ENCODE peak calls at places on chromosome 16, in four cellular contexts. G is fibroblast of the aortic adventitia, N is ascending aorta, J is heart left ventricle. B is an unnamed sample.

GRCh38 chr16:69620564-69620963 is 54.8 kb downstream of the NFAT5 start:
- DNase-seq in G (peak), N (no peak), J (no peak), B (no peak)

GRCh38 chr16:27366687-27367462 is 35.1 kb upstream of the IL21R start:
- DNase-seq in G (no peak), N (no peak), J (no peak), B (no peak)

GRCh38 chr16:4315185-4316102 is at the start of gene GLIS2:
- DNase-seq in G (peak), N (no peak), J (peak), B (peak)

GRCh38 chr16:1097800-1098199 is 1.8 kb upstream of the C1QTNF8 start:
- DNase-seq in G (no peak), N (peak), J (peak), B (no peak)

GRCh38 chr16:71214771-71215381 is 15.6 kb downstream of the HYDIN start:
- DNase-seq in G (peak), N (no peak), J (no peak), B (no peak)

GRCh38 chr16:69929480-69929879 is 21.7 kb upstream of the CLEC18A start:
- DNase-seq in G (no peak), N (no peak), J (no peak), B (no peak)

GRCh38 chr16:30354423-30355143 is 525 bp downstream of the CD2BP2 start:
- DNase-seq in G (peak), N (no peak), J (peak), B (peak)

GRCh38 chr16:1093284-1094123 is 2.5 kb downstream of the C1QTNF8 start:
- DNase-seq in G (no peak), N (no peak), J (no peak), B (no peak)

GRCh38 chr16:87550510-87550961 is 51.8 kb upstream of the JPH3 start:
- DNase-seq in G (no peak), N (no peak), J (peak), B (peak)

GRCh38 chr16:56634715-56635440 is 2.4 kb downstream of the MT1M start:
- DNase-seq in G (no peak), N (no peak), J (no peak), B (no peak)

GRCh38 chr16:28140788-28141618 is 70.8 kb downstream of the XPO6 start:
- DNase-seq in G (no peak), N (no peak), J (no peak), B (peak)

GRCh38 chr16:27449434-27450188 is 47.6 kb downstream of the IL21R start:
- DNase-seq in G (no peak), N (no peak), J (no peak), B (peak)

GRCh38 chr16:3434373-3434772 is 8.9 kb downstream of the ZNF597 start:
- DNase-seq in G (no peak), N (no peak), J (no peak), B (no peak)

GRCh38 chr16:22670551-22670970 is 143.4 kb upstream of the HS3ST2 start:
- DNase-seq in G (no peak), N (no peak), J (no peak), B (peak)

GRCh38 chr16:57266531-57267268 is 17.8 kb downstream of the PLLP start:
- DNase-seq in G (no peak), N (no peak), J (no peak), B (peak)

GRCh38 chr16:3144331-3144881 is 9.6 kb downstream of the ZNF213 start:
- DNase-seq in G (no peak), N (no peak), J (no peak), B (no peak)

DNA sequence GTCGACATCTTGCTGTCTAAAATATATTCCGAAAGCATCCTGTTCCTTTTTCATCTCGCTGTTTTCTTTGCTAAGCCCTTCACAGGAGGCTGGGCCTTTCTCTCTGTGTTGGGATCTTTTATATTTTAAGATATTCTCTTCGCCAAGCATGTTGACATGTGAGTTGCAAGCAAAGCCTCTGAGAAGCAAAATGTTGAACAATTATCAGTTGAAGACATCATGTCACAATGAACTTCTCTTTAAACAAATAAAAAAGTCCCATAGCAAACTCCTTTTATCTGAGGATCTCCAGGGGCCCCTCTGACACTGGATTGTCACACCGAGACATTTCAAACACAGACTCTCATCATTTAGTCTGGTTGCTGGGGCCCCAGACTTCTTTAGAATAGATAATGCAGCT is 497.0 kb downstream of the XYLT1 start:
- DNase-seq in G (no peak), N (no peak), J (no peak), B (no peak)
- TF ChIP-seq CTCF in G (no peak), N (no peak), J (no peak), B (no peak)

DNA sequence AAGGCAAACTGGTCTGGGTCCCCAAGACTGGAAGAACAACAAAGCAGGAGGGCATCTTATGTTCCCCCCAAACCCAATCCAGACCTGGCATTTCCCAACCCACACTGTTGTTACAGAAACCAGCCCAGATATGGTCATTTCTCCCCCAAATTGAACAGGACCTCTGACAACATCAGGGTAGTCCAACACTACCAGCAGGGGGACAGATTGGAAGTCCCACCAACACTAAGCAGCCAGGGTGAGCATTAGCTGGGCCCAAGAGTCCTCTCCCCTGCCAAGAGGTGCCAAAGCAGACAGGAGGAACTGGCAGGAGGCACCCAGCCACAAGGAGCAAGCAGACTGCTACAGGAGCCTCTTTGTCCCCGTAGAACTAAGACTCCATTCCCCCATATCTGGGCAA is 29.3 kb upstream of the CNEP1R1 start:
- DNase-seq in G (no peak), N (no peak), J (no peak), B (no peak)
- TF ChIP-seq CTCF in G (no peak), N (no peak), J (no peak), B (no peak)

GRCh38 chr16:18796377-18796776 is 5.0 kb downstream of the ARL6IP1 start:
- DNase-seq in G (no peak), N (no peak), J (no peak), B (no peak)

GRCh38 chr16:18800674-18801196 is 614 bp downstream of the ARL6IP1 start:
- DNase-seq in G (peak), N (no peak), J (no peak), B (peak)

GRCh38 chr16:18801197-18801972 is at the start of gene ARL6IP1:
- DNase-seq in G (peak), N (peak), J (peak), B (peak)

GRCh38 chr16:18799500-18799899 is 1.8 kb downstream of the ARL6IP1 start:
- DNase-seq in G (no peak), N (no peak), J (no peak), B (no peak)

GRCh38 chr16:18797746-18798145 is 3.6 kb downstream of the ARL6IP1 start:
- DNase-seq in G (no peak), N (no peak), J (no peak), B (no peak)
- TF ChIP-seq CTCF in G (no peak), N (no peak), J (no peak), B (no peak)

GRCh38 chr16:19170043-19170655 is 2.1 kb downstream of the SYT17 start:
- DNase-seq in G (no peak), N (no peak), J (no peak), B (no peak)

GRCh38 chr16:19169081-19169639 is 1.1 kb downstream of the SYT17 start:
- DNase-seq in G (no peak), N (no peak), J (no peak), B (no peak)

GRCh38 chr16:19168173-19169080 is at the start of gene SYT17:
- DNase-seq in G (no peak), N (no peak), J (peak), B (no peak)

GRCh38 chr16:19166500-19166899 is 1.5 kb upstream of the SYT17 start:
- DNase-seq in G (no peak), N (no peak), J (no peak), B (no peak)

GRCh38 chr16:19167710-19168172 is 299 bp upstream of the SYT17 start:
- DNase-seq in G (peak), N (no peak), J (peak), B (peak)
- TF ChIP-seq CTCF in G (peak), N (peak), J (peak), B (peak)

GRCh38 chr16:12217341-12217740 is 240.8 kb downstream of the SNX29 start:
- DNase-seq in G (no peak), N (no peak), J (no peak), B (no peak)

GRCh38 chr16:12213180-12213579 is 236.6 kb downstream of the SNX29 start:
- DNase-seq in G (no peak), N (no peak), J (no peak), B (no peak)

GRCh38 chr16:12211870-12212690 is 235.5 kb downstream of the SNX29 start:
- DNase-seq in G (no peak), N (no peak), J (no peak), B (no peak)

GRCh38 chr16:12214509-12214908 is 238.0 kb downstream of the SNX29 start:
- DNase-seq in G (no peak), N (no peak), J (no peak), B (no peak)

DNA sequence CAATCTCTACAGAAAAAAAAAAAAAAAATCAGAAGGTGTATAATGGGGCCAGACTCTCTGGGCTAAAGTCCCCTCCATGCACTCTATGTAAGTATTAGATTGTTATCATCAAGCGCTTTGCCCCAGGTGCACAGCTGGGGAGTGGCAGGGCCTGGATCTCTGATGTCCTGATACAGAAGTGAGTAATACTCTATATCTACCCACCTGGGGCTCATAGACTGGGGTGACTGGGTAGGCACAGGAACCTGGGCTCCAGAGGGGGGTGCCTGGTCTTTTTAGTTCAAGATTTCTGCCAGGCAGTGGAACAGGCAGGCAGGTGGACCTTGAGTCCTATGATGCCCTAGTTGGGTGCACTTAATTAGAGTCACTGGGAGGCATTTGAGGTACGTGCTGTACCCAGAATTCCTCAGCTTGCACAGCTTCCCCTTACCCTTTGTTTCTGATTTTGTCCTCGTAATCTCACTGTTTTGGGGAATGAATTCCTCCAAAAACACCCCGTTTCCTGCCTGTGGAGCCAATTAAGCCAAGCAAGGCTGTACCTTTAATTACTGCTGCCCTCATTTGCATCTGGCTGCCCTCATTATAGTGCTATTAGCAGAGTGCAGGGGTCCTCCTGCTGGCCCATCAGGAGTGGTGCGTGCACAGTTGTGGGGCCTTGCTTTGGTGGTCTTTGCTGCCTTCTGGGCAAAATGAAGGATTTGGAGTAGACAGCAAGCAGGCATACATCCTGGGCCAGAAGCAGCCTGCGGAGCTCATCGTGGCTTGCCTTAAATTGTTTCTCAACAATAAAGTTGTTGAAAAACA is 239.0 kb downstream of the SNX29 start:
- DNase-seq in G (no peak), N (no peak), J (no peak), B (peak)
- TF ChIP-seq CTCF in G (peak), N (no peak), J (no peak), B (peak)

GRCh38 chr16:80923356-80923755 is 83.3 kb downstream of the CMC2 start:
- DNase-seq in G (no peak), N (no peak), J (no peak), B (no peak)

GRCh38 chr16:80924372-80924978 is 82.2 kb downstream of the CMC2 start:
- DNase-seq in G (peak), N (no peak), J (peak), B (peak)
- TF ChIP-seq CTCF in G (peak), N (peak), J (peak), B (peak)